ENCODE peak calls at places on chromosomes 7 and 10, in eight cellular contexts. One of them, this sample, is unnamed.

GRCh38 chr7:8052824-8053223 is 84.2 kb downstream of the GLCCI1 start:
- DNase-seq in pancreas: no peak
- DNase-seq in MM.1S: no peak
- DNase-seq in IMR-90: no peak
- DNase-seq in HCT116: no peak
- DNase-seq in CD8-positive, alpha-beta T cell: no peak
- DNase-seq in endodermal cell: no peak
- DNase-seq in right cardiac atrium: no peak
- DNase-seq in this sample: no peak

GRCh38 chr10:24552346-24553016 is 171.2 kb downstream of the ARHGAP21 start:
- DNase-seq in pancreas: peak; percentile 80
- DNase-seq in MM.1S: peak; percentile 68
- DNase-seq in IMR-90: no peak
- DNase-seq in HCT116: peak; percentile 83
- DNase-seq in CD8-positive, alpha-beta T cell: no peak
- DNase-seq in endodermal cell: peak; percentile 100
- DNase-seq in right cardiac atrium: peak; percentile 47
- DNase-seq in this sample: no peak

GRCh38 chr7:138849701-138850100 is 51.7 kb upstream of the ATP6V0A4 start:
- DNase-seq in pancreas: no peak
- DNase-seq in MM.1S: no peak
- DNase-seq in IMR-90: no peak
- DNase-seq in HCT116: no peak
- DNase-seq in CD8-positive, alpha-beta T cell: no peak
- DNase-seq in endodermal cell: peak; percentile 3
- DNase-seq in right cardiac atrium: no peak
- DNase-seq in this sample: no peak

GRCh38 chr7:22445871-22446270 is 54.1 kb downstream of the STEAP1B start:
- DNase-seq in pancreas: no peak
- DNase-seq in MM.1S: no peak
- DNase-seq in IMR-90: no peak
- DNase-seq in HCT116: no peak
- DNase-seq in CD8-positive, alpha-beta T cell: no peak
- DNase-seq in endodermal cell: no peak
- DNase-seq in right cardiac atrium: no peak
- DNase-seq in this sample: no peak

GRCh38 chr10:12839349-12839927 is 162.1 kb downstream of the CCDC3 start:
- DNase-seq in pancreas: no peak
- DNase-seq in MM.1S: no peak
- DNase-seq in IMR-90: no peak
- DNase-seq in HCT116: no peak
- DNase-seq in CD8-positive, alpha-beta T cell: no peak
- DNase-seq in endodermal cell: no peak
- DNase-seq in right cardiac atrium: peak; percentile 45
- DNase-seq in this sample: no peak

GRCh38 chr7:298375-298702 is 8.4 kb downstream of the FOXL3 start:
- DNase-seq in pancreas: no peak
- DNase-seq in MM.1S: no peak
- DNase-seq in IMR-90: no peak
- DNase-seq in HCT116: no peak
- DNase-seq in CD8-positive, alpha-beta T cell: no peak
- DNase-seq in endodermal cell: peak; percentile 43
- DNase-seq in right cardiac atrium: no peak
- DNase-seq in this sample: no peak

GRCh38 chr10:62233494-62234283 is 35.0 kb downstream of the RTKN2 start:
- DNase-seq in pancreas: no peak
- DNase-seq in MM.1S: no peak
- DNase-seq in IMR-90: peak; percentile 25
- DNase-seq in HCT116: no peak
- DNase-seq in CD8-positive, alpha-beta T cell: no peak
- DNase-seq in endodermal cell: no peak
- DNase-seq in right cardiac atrium: no peak
- DNase-seq in this sample: no peak

GRCh38 chr7:117741962-117742361 is 131.3 kb downstream of the CTTNBP2 start:
- DNase-seq in pancreas: no peak
- DNase-seq in MM.1S: no peak
- DNase-seq in IMR-90: peak; percentile 80
- DNase-seq in HCT116: no peak
- DNase-seq in CD8-positive, alpha-beta T cell: no peak
- DNase-seq in endodermal cell: no peak
- DNase-seq in right cardiac atrium: no peak
- DNase-seq in this sample: no peak

GRCh38 chr7:35370694-35371093 is 116.8 kb upstream of the TBX20 start:
- DNase-seq in pancreas: no peak
- DNase-seq in MM.1S: no peak
- DNase-seq in IMR-90: no peak
- DNase-seq in HCT116: no peak
- DNase-seq in CD8-positive, alpha-beta T cell: no peak
- DNase-seq in endodermal cell: no peak
- DNase-seq in right cardiac atrium: no peak
- DNase-seq in this sample: no peak

GRCh38 chr10:28186461-28186860 is 116.4 kb downstream of the MPP7 start:
- DNase-seq in pancreas: no peak
- DNase-seq in MM.1S: no peak
- DNase-seq in IMR-90: no peak
- DNase-seq in HCT116: no peak
- DNase-seq in CD8-positive, alpha-beta T cell: no peak
- DNase-seq in endodermal cell: no peak
- DNase-seq in right cardiac atrium: no peak
- DNase-seq in this sample: no peak

GRCh38 chr7:41113663-41114062 is 589.2 kb downstream of the INHBA start:
- DNase-seq in pancreas: no peak
- DNase-seq in MM.1S: no peak
- DNase-seq in IMR-90: no peak
- DNase-seq in HCT116: no peak
- DNase-seq in CD8-positive, alpha-beta T cell: no peak
- DNase-seq in endodermal cell: no peak
- DNase-seq in right cardiac atrium: no peak
- DNase-seq in this sample: no peak
- H3K4me1 ChIP-seq in pancreas: no peaks in the 10 kb centered on the region
- H3K4me1 ChIP-seq in MM.1S: no peaks in the 10 kb centered on the region
- H3K4me1 ChIP-seq in IMR-90: peaks cover 2% of the 10 kb centered on the region
- H3K4me1 ChIP-seq in HCT116: no peaks in the 10 kb centered on the region
- H3K4me1 ChIP-seq in CD8-positive, alpha-beta T cell: no peaks in the 10 kb centered on the region
- H3K4me1 ChIP-seq in endodermal cell: peaks cover 16% of the 10 kb centered on the region
- H3K4me1 ChIP-seq in right cardiac atrium: no peaks in the 10 kb centered on the region
- H3K4me1 ChIP-seq in this sample: no peaks in the 10 kb centered on the region

GRCh38 chr10:124706876-124707516 is 37.2 kb downstream of the FAM53B start:
- DNase-seq in pancreas: no peak
- DNase-seq in MM.1S: no peak
- DNase-seq in IMR-90: no peak
- DNase-seq in HCT116: no peak
- DNase-seq in CD8-positive, alpha-beta T cell: no peak
- DNase-seq in endodermal cell: no peak
- DNase-seq in right cardiac atrium: no peak
- DNase-seq in this sample: no peak

GRCh38 chr10:124708922-124709520 is 35.2 kb downstream of the FAM53B start:
- DNase-seq in pancreas: no peak
- DNase-seq in MM.1S: no peak
- DNase-seq in IMR-90: no peak
- DNase-seq in HCT116: no peak
- DNase-seq in CD8-positive, alpha-beta T cell: no peak
- DNase-seq in endodermal cell: peak; percentile 63
- DNase-seq in right cardiac atrium: no peak
- DNase-seq in this sample: no peak

GRCh38 chr10:124709862-124710261 is 34.3 kb downstream of the FAM53B start:
- DNase-seq in pancreas: no peak
- DNase-seq in MM.1S: no peak
- DNase-seq in IMR-90: no peak
- DNase-seq in HCT116: no peak
- DNase-seq in CD8-positive, alpha-beta T cell: no peak
- DNase-seq in endodermal cell: no peak
- DNase-seq in right cardiac atrium: peak; percentile 85
- DNase-seq in this sample: no peak

GRCh38 chr10:124707546-124707945 is 36.6 kb downstream of the FAM53B start:
- DNase-seq in pancreas: no peak
- DNase-seq in MM.1S: no peak
- DNase-seq in IMR-90: no peak
- DNase-seq in HCT116: no peak
- DNase-seq in CD8-positive, alpha-beta T cell: no peak
- DNase-seq in endodermal cell: no peak
- DNase-seq in right cardiac atrium: no peak
- DNase-seq in this sample: no peak

DNA sequence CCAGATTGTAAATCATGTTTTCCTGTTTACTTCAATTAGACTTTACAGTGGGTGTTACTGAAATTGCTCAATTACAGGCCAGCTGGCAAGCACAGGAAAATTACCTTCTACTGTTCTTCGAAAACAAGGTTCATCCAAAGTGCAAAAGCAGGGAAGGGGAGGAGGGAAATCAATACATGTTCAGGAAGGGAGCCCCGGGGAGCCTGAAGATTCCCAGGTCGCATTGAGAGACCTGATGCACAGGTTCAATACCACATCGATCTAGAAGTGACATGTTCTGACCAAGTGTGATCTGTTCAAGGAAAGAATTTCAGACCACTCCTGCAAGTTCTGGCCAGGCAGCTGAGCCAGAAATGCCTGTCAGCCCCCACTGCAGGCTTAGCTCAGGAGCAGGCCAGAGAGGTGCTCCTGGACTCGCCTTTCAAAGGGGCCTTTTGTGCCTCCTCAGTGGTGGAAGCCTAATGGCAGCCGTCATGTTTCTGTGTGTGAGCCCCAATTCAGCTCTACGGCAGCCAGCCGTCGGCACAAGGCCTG is 35.9 kb downstream of the FAM53B start:
- DNase-seq in pancreas: no peak
- DNase-seq in MM.1S: no peak
- DNase-seq in IMR-90: no peak
- DNase-seq in HCT116: no peak
- DNase-seq in CD8-positive, alpha-beta T cell: no peak
- DNase-seq in endodermal cell: no peak
- DNase-seq in right cardiac atrium: peak; percentile 47
- DNase-seq in this sample: no peak
- H3K4me1 ChIP-seq in pancreas: peaks cover 21% of the 10 kb centered on the region
- H3K4me1 ChIP-seq in MM.1S: no peaks in the 10 kb centered on the region
- H3K4me1 ChIP-seq in IMR-90: peaks cover 16% of the 10 kb centered on the region
- H3K4me1 ChIP-seq in HCT116: peaks cover 17% of the 10 kb centered on the region
- H3K4me1 ChIP-seq in CD8-positive, alpha-beta T cell: peaks cover 48% of the 10 kb centered on the region
- H3K4me1 ChIP-seq in endodermal cell: no peaks in the 10 kb centered on the region
- H3K4me1 ChIP-seq in right cardiac atrium: peaks cover 68% of the 10 kb centered on the region
- H3K4me1 ChIP-seq in this sample: peaks cover 23% of the 10 kb centered on the region

GRCh38 chr10:122997864-122998263 is 10.7 kb downstream of the IKZF5 start:
- DNase-seq in pancreas: no peak
- DNase-seq in MM.1S: peak; percentile 21
- DNase-seq in IMR-90: no peak
- DNase-seq in HCT116: no peak
- DNase-seq in CD8-positive, alpha-beta T cell: no peak
- DNase-seq in endodermal cell: no peak
- DNase-seq in right cardiac atrium: no peak
- DNase-seq in this sample: no peak

GRCh38 chr10:122998934-122999333 is 9.7 kb downstream of the IKZF5 start:
- DNase-seq in pancreas: no peak
- DNase-seq in MM.1S: no peak
- DNase-seq in IMR-90: no peak
- DNase-seq in HCT116: no peak
- DNase-seq in CD8-positive, alpha-beta T cell: no peak
- DNase-seq in endodermal cell: no peak
- DNase-seq in right cardiac atrium: no peak
- DNase-seq in this sample: no peak

GRCh38 chr10:122998360-122998917 is 10.2 kb downstream of the IKZF5 start:
- DNase-seq in pancreas: no peak
- DNase-seq in MM.1S: no peak
- DNase-seq in IMR-90: no peak
- DNase-seq in HCT116: no peak
- DNase-seq in CD8-positive, alpha-beta T cell: no peak
- DNase-seq in endodermal cell: no peak
- DNase-seq in right cardiac atrium: no peak
- DNase-seq in this sample: no peak

GRCh38 chr10:122999347-122999746 is 9.2 kb downstream of the IKZF5 start:
- DNase-seq in pancreas: no peak
- DNase-seq in MM.1S: no peak
- DNase-seq in IMR-90: no peak
- DNase-seq in HCT116: no peak
- DNase-seq in CD8-positive, alpha-beta T cell: no peak
- DNase-seq in endodermal cell: no peak
- DNase-seq in right cardiac atrium: no peak
- DNase-seq in this sample: no peak

DNA sequence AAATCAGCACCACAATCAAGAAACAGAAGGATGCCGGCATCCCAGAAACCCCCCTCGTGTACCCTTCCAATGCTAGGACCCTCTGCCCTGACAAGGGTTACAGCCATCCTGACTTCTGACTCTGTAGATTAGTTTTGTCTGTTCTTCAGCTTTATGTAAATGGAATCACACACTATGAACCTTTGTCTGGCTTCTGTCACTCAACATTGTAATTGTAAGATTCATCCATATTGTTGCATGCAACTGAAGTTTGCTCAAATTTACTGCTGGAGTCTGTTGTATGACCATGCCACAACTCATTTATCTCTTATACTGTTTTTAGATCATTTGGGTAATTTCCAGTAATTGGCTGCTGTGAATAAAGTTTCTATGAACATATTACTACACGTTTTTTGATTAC is 8.4 kb downstream of the IKZF5 start:
- DNase-seq in pancreas: no peak
- DNase-seq in MM.1S: no peak
- DNase-seq in IMR-90: no peak
- DNase-seq in HCT116: no peak
- DNase-seq in CD8-positive, alpha-beta T cell: no peak
- DNase-seq in endodermal cell: no peak
- DNase-seq in right cardiac atrium: no peak
- DNase-seq in this sample: no peak
- H3K4me1 ChIP-seq in pancreas: peaks cover 16% of the 10 kb centered on the region
- H3K4me1 ChIP-seq in MM.1S: peaks cover 24% of the 10 kb centered on the region
- H3K4me1 ChIP-seq in IMR-90: no peaks in the 10 kb centered on the region
- H3K4me1 ChIP-seq in HCT116: no peaks in the 10 kb centered on the region
- H3K4me1 ChIP-seq in CD8-positive, alpha-beta T cell: peaks cover 10% of the 10 kb centered on the region
- H3K4me1 ChIP-seq in endodermal cell: peaks cover 6% of the 10 kb centered on the region
- H3K4me1 ChIP-seq in right cardiac atrium: no peaks in the 10 kb centered on the region
- H3K4me1 ChIP-seq in this sample: no peaks in the 10 kb centered on the region

DNA sequence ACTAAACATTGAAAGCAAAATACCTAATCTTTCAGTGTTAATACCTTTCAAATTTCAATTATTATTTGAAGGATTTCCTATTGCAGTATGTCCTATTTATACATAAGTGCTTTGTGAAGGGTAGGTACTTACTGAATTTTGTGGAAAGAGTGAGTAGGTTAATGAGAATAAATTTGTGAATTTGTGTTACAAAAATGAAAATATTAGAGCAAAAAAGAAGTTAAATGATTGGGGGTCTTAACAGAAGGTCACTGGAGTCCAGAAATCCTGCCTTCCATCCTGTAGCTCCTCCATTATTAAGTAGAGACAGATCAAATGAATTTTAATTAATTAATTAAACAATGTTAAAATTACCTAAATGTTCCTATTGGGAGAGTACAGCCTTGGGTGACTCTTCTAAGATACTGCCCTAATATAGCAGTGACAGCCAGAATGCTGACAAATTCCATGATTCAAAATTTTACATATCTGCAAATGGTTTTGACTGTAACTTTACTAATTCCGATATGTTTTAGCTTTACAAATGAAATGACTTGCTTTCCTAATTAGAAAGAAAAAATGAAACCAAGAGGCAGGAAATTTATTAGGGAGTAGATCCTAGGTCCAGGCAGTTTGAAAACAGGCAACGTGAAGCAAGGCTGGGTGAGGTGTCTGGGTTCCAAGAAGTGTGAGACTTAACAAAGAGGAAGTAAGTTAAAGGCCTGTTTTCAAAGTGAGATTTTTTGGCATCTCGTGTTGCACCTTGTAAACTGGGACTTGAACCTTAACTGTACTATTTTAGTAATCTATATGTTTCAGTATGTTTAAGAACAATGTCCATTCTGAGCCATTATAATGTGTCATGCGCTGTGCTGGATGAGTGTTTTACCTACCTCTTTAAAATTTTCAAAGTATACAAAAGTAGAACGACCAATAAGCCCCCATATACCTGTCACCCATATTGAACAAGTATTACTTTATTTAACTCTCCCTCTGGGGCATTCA is 1.5 kb downstream of the PIK3CG start:
- DNase-seq in pancreas: no peak
- DNase-seq in MM.1S: peak; percentile 62
- DNase-seq in IMR-90: no peak
- DNase-seq in HCT116: no peak
- DNase-seq in CD8-positive, alpha-beta T cell: no peak
- DNase-seq in endodermal cell: no peak
- DNase-seq in right cardiac atrium: no peak
- DNase-seq in this sample: no peak
- H3K4me1 ChIP-seq in pancreas: no peaks in the 10 kb centered on the region
- H3K4me1 ChIP-seq in MM.1S: peaks cover 47% of the 10 kb centered on the region
- H3K4me1 ChIP-seq in IMR-90: peaks cover 3% of the 10 kb centered on the region
- H3K4me1 ChIP-seq in HCT116: no peaks in the 10 kb centered on the region
- H3K4me1 ChIP-seq in CD8-positive, alpha-beta T cell: peaks cover 66% of the 10 kb centered on the region
- H3K4me1 ChIP-seq in endodermal cell: peaks cover 2% of the 10 kb centered on the region
- H3K4me1 ChIP-seq in right cardiac atrium: no peaks in the 10 kb centered on the region
- H3K4me1 ChIP-seq in this sample: peaks cover 3% of the 10 kb centered on the region